ENCODE peak calls at places on chromosomes 2 and 18, in nine cellular contexts. E is OCI-M1, K is globus pallidus, G is erythroblast, W is HTR-8/SVneo, J is GM23338, R is pons, Q is hypothalamus, V is GM12865. Z is an unnamed sample.

GRCh38 chr18:68728301-68728700 is 13.4 kb upstream of the TMX3 start:
- DNase-seq in E (peak; percentile 27), K (no peak), G (no peak), W (no peak), J (no peak), R (no peak), Q (no peak), V (no peak), Z (no peak)

GRCh38 chr18:63775166-63775730 is at the start of gene SERPINB7:
- DNase-seq in E (no peak), K (no peak), G (no peak), W (peak; percentile 26), J (no peak), R (peak; percentile 12), Q (no peak), V (no peak), Z (peak; percentile 98)

GRCh38 chr2:168456526-168457176 is 579 bp downstream of the CERS6 start:
- DNase-seq in E (peak; percentile 69), K (no peak), G (peak; percentile 72), W (peak; percentile 18), J (peak; percentile 67), R (no peak), Q (peak; percentile 23), V (peak; percentile 63), Z (no peak)

GRCh38 chr2:23427976-23428375 is 43.0 kb downstream of the KLHL29 start:
- DNase-seq in E (no peak), K (no peak), G (no peak), W (no peak), J (no peak), R (no peak), Q (no peak), V (no peak), Z (no peak)

GRCh38 chr2:111986116-111986900 is 68.8 kb upstream of the TMEM87B start:
- DNase-seq in E (no peak), K (no peak), G (no peak), W (no peak), J (peak; percentile 33), R (no peak), Q (no peak), V (no peak), Z (no peak)

GRCh38 chr2:233801357-233802131 is 23.4 kb downstream of the MROH2A start:
- DNase-seq in E (peak; percentile 9), K (no peak), G (no peak), W (no peak), J (no peak), R (no peak), Q (no peak), V (peak; percentile 49), Z (peak; percentile 51)

GRCh38 chr2:96144481-96145027 is 686 bp downstream of the DUSP2 start:
- DNase-seq in E (peak; percentile 55), K (no peak), G (peak; percentile 49), W (no peak), J (peak; percentile 45), R (no peak), Q (no peak), V (peak; percentile 50), Z (no peak)

GRCh38 chr2:73516033-73516432 is 126.2 kb downstream of the NAT8 start:
- DNase-seq in E (no peak), K (no peak), G (no peak), W (no peak), J (no peak), R (no peak), Q (no peak), V (no peak), Z (peak; percentile 62)

GRCh38 chr2:234422242-234422641 is 74.6 kb downstream of the ARL4C start:
- DNase-seq in E (no peak), K (no peak), G (no peak), W (peak; percentile 88), J (no peak), R (no peak), Q (no peak), V (no peak), Z (peak; percentile 100)

GRCh38 chr2:52054824-52055223 is 1022.9 kb upstream of the NRXN1 start:
- DNase-seq in E (no peak), K (no peak), G (no peak), W (no peak), J (peak; percentile 75), R (no peak), Q (no peak), V (no peak), Z (no peak)

GRCh38 chr2:128366746-128367511 is 48.3 kb upstream of the HS6ST1 start:
- DNase-seq in E (no peak), K (no peak), G (no peak), W (no peak), J (no peak), R (no peak), Q (no peak), V (no peak), Z (no peak)

GRCh38 chr2:135948642-135949355 is 36.6 kb downstream of the DARS1 start:
- DNase-seq in E (peak; percentile 22), K (no peak), G (no peak), W (peak; percentile 46), J (no peak), R (no peak), Q (no peak), V (peak; percentile 29), Z (peak; percentile 94)

GRCh38 chr2:194383404-194383803 is 1273.6 kb upstream of the SLC39A10 start:
- DNase-seq in E (peak; percentile 45), K (no peak), G (peak; percentile 26), W (no peak), J (peak; percentile 49), R (no peak), Q (no peak), V (peak; percentile 7), Z (no peak)

GRCh38 chr18:2981212-2981728 is 31.7 kb downstream of the LPIN2 start:
- DNase-seq in E (peak; percentile 50), K (no peak), G (peak; percentile 66), W (peak; percentile 30), J (no peak), R (no peak), Q (no peak), V (peak; percentile 49), Z (peak; percentile 77)

GRCh38 chr2:164890533-164890932 is 48.9 kb upstream of the COBLL1 start:
- DNase-seq in E (peak; percentile 28), K (no peak), G (peak; percentile 37), W (no peak), J (no peak), R (no peak), Q (no peak), V (no peak), Z (no peak)

GRCh38 chr2:219122197-219122965 is 38.2 kb downstream of the NHEJ1 start:
- DNase-seq in E (peak; percentile 64), K (peak; percentile 7), G (no peak), W (no peak), J (no peak), R (no peak), Q (no peak), V (no peak), Z (peak; percentile 17)

GRCh38 chr2:69298261-69298660 is 88.8 kb downstream of the GFPT1 start:
- DNase-seq in E (no peak), K (no peak), G (no peak), W (peak; percentile 70), J (no peak), R (no peak), Q (no peak), V (no peak), Z (peak; percentile 94)

GRCh38 chr2:108403494-108403893 is 25.7 kb downstream of the SULT1C4 start:
- DNase-seq in E (no peak), K (no peak), G (no peak), W (peak; percentile 17), J (peak; percentile 46), R (no peak), Q (no peak), V (no peak), Z (no peak)

GRCh38 chr18:9741821-9742541 is 33.9 kb downstream of the RAB31 start:
- DNase-seq in E (no peak), K (no peak), G (no peak), W (no peak), J (peak; percentile 74), R (no peak), Q (no peak), V (no peak), Z (no peak)

GRCh38 chr2:168500516-168500915 is 44.4 kb downstream of the CERS6 start:
- DNase-seq in E (no peak), K (no peak), G (no peak), W (no peak), J (no peak), R (no peak), Q (no peak), V (no peak), Z (no peak)

GRCh38 chr2:114010001-114010400 is 120.1 kb downstream of the ACTR3 start:
- DNase-seq in E (no peak), K (no peak), G (no peak), W (no peak), J (no peak), R (no peak), Q (no peak), V (no peak), Z (peak; percentile 64)

GRCh38 chr18:74282359-74283254 is 9.2 kb downstream of the CYB5A start:
- DNase-seq in E (no peak), K (no peak), G (no peak), W (no peak), J (peak; percentile 42), R (no peak), Q (no peak), V (no peak), Z (no peak)

GRCh38 chr18:44795241-44795640 is 114.6 kb downstream of the SETBP1 start:
- DNase-seq in E (no peak), K (no peak), G (no peak), W (no peak), J (no peak), R (no peak), Q (no peak), V (no peak), Z (no peak)

GRCh38 chr2:134425723-134426496 is 172.0 kb downstream of the MGAT5 start:
- DNase-seq in E (no peak), K (no peak), G (no peak), W (no peak), J (no peak), R (no peak), Q (no peak), V (no peak), Z (no peak)

GRCh38 chr2:231168460-231169139 is 29.8 kb upstream of the ARMC9 start:
- DNase-seq in E (no peak), K (no peak), G (no peak), W (no peak), J (no peak), R (no peak), Q (no peak), V (no peak), Z (no peak)

GRCh38 chr2:160203422-160203821 is 3.4 kb upstream of the ITGB6 start:
- DNase-seq in E (no peak), K (no peak), G (no peak), W (no peak), J (no peak), R (no peak), Q (no peak), V (no peak), Z (no peak)

GRCh38 chr2:74902281-74902860 is 56.1 kb upstream of the POLE4 start:
- DNase-seq in E (no peak), K (peak; percentile 89), G (no peak), W (no peak), J (no peak), R (peak; percentile 97), Q (no peak), V (no peak), Z (no peak)

GRCh38 chr18:41942254-41942653 is 12.8 kb upstream of the PIK3C3 start:
- DNase-seq in E (no peak), K (no peak), G (no peak), W (no peak), J (no peak), R (no peak), Q (no peak), V (no peak), Z (no peak)

GRCh38 chr2:185583058-185583816 is 155.4 kb upstream of the FSIP2 start:
- DNase-seq in E (no peak), K (no peak), G (no peak), W (peak; percentile 3), J (peak; percentile 29), R (no peak), Q (no peak), V (no peak), Z (peak; percentile 97)

GRCh38 chr2:10433264-10433947 is 14.7 kb downstream of the ODC1 start:
- DNase-seq in E (no peak), K (no peak), G (no peak), W (no peak), J (no peak), R (no peak), Q (no peak), V (no peak), Z (no peak)

GRCh38 chr2:230866704-230867561 is 2.2 kb downstream of the ITM2C start:
- DNase-seq in E (peak; percentile 31), K (peak; percentile 72), G (peak; percentile 15), W (no peak), J (no peak), R (peak; percentile 72), Q (peak; percentile 77), V (no peak), Z (no peak)